ENCODE peak calls at places on chromosomes 16 and 17, in six cellular contexts. One of them, this sample, is unnamed.

GRCh38 chr17:18850679-18851078 is 7.3 kb upstream of the PRPSAP2 start:
- DNase-seq in GM12878: no peak
- DNase-seq in GM12891: no peak
- DNase-seq in H1: no peak
- DNase-seq in K562: no peak
- DNase-seq in SK-N-SH: no peak
- DNase-seq in this sample: no peak

GRCh38 chr17:285751-286422 is 66.7 kb downstream of the RPH3AL start:
- DNase-seq in GM12878: no peak
- DNase-seq in SK-N-SH: no peak
- DNase-seq in H1: peak
- DNase-seq in K562: no peak
- DNase-seq in GM12891: no peak
- DNase-seq in this sample: no peak

GRCh38 chr17:47810901-47811635 is 10.5 kb downstream of the OSBPL7 start:
- DNase-seq in H1: no peak
- DNase-seq in GM12878: no peak
- DNase-seq in GM12891: no peak
- DNase-seq in K562: no peak
- DNase-seq in SK-N-SH: no peak
- DNase-seq in this sample: no peak

GRCh38 chr17:31724026-31724425 is 135.0 kb downstream of the COPRS start:
- DNase-seq in K562: no peak
- DNase-seq in GM12878: no peak
- DNase-seq in SK-N-SH: no peak
- DNase-seq in GM12891: no peak
- DNase-seq in H1: peak
- DNase-seq in this sample: no peak

GRCh38 chr17:55660171-55660886 is 62.3 kb downstream of the TMEM100 start:
- DNase-seq in GM12878: no peak
- DNase-seq in SK-N-SH: no peak
- DNase-seq in H1: no peak
- DNase-seq in GM12891: no peak
- DNase-seq in K562: no peak
- DNase-seq in this sample: no peak

GRCh38 chr16:87637357-87637756 is 35.0 kb downstream of the JPH3 start:
- DNase-seq in H1: no peak
- DNase-seq in GM12891: no peak
- DNase-seq in K562: no peak
- DNase-seq in GM12878: no peak
- DNase-seq in SK-N-SH: no peak
- DNase-seq in this sample: no peak

GRCh38 chr16:68041783-68042182 is 18.7 kb downstream of the DUS2 start:
- DNase-seq in GM12878: no peak
- DNase-seq in SK-N-SH: no peak
- DNase-seq in H1: no peak
- DNase-seq in GM12891: no peak
- DNase-seq in K562: no peak
- DNase-seq in this sample: no peak

GRCh38 chr17:49746791-49747490 is 17.0 kb downstream of the FAM117A start:
- DNase-seq in GM12891: no peak
- DNase-seq in K562: no peak
- DNase-seq in GM12878: peak
- DNase-seq in SK-N-SH: no peak
- DNase-seq in H1: no peak
- DNase-seq in this sample: no peak

GRCh38 chr17:75561927-75562603 is 25.5 kb upstream of the MYO15B start:
- DNase-seq in H1: no peak
- DNase-seq in GM12891: no peak
- DNase-seq in GM12878: no peak
- DNase-seq in K562: no peak
- DNase-seq in SK-N-SH: no peak
- DNase-seq in this sample: no peak

DNA sequence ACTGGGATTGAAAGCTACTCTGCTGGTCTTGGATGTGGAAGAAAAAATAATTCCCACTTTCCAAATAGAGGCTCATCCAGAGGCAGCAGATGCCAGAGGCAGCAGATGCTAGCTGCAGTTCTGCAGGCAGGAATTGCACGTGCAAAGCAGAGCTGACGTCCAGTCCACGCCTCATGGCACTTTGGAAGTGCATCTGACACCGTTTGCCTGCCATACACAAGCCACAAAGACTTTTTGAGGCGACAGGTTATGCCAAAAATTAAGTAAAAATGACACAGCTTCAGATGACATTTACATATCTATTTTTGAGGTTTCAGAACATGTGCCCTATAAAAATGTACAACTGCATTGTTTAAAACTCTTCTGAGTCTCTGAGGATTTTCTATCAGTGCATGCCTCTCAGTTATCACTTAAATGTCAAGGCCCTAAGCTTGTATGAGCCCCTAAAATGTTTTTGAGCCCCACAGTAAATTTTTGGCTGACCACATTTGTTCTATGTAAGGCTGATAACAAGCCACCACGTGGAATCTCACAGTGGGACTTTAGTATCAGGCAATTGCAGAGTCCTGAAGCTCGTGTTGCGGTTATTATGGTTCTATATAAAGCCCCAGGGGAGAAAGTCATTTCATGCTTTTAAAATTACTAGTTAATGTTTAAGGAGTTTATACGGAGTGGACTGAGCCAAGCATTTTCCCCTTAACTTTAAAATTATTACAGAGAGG is 239.2 kb downstream of the PRKCA start:
- DNase-seq in GM12878: peak
- DNase-seq in GM12891: no peak
- DNase-seq in K562: peak
- DNase-seq in SK-N-SH: peak
- DNase-seq in H1: no peak
- DNase-seq in this sample: no peak
- TF ChIP-seq TAF1 in GM12878: no peak
- TF ChIP-seq TAF1 in GM12891: no peak
- TF ChIP-seq TAF1 in K562: no peak
- TF ChIP-seq TAF1 in SK-N-SH: no peak
- TF ChIP-seq TAF1 in H1: no peak
- TF ChIP-seq TAF1 in this sample: no peak

GRCh38 chr16:89093602-89094251 is at the start of gene ACSF3:
- DNase-seq in GM12891: peak
- DNase-seq in SK-N-SH: peak
- DNase-seq in H1: peak
- DNase-seq in GM12878: no peak
- DNase-seq in K562: peak
- DNase-seq in this sample: peak
- TF ChIP-seq TAF1 in GM12891: peak
- TF ChIP-seq TAF1 in SK-N-SH: peak
- TF ChIP-seq TAF1 in H1: peak
- TF ChIP-seq TAF1 in GM12878: peak
- TF ChIP-seq TAF1 in K562: peak
- TF ChIP-seq TAF1 in this sample: peak

GRCh38 chr16:89045881-89046280 is 47.8 kb upstream of the ACSF3 start:
- DNase-seq in GM12891: no peak
- DNase-seq in H1: no peak
- DNase-seq in K562: no peak
- DNase-seq in GM12878: no peak
- DNase-seq in SK-N-SH: no peak
- DNase-seq in this sample: no peak
- TF ChIP-seq TAF1 in GM12891: no peak
- TF ChIP-seq TAF1 in H1: no peak
- TF ChIP-seq TAF1 in K562: no peak
- TF ChIP-seq TAF1 in GM12878: no peak
- TF ChIP-seq TAF1 in SK-N-SH: no peak
- TF ChIP-seq TAF1 in this sample: no peak

GRCh38 chr16:85554114-85554790 is 58.9 kb upstream of the GSE1 start:
- DNase-seq in GM12878: peak
- DNase-seq in SK-N-SH: peak
- DNase-seq in GM12891: peak
- DNase-seq in H1: no peak
- DNase-seq in K562: peak
- DNase-seq in this sample: peak

GRCh38 chr16:85553436-85554113 is 59.5 kb upstream of the GSE1 start:
- DNase-seq in K562: no peak
- DNase-seq in SK-N-SH: no peak
- DNase-seq in GM12891: peak
- DNase-seq in H1: peak
- DNase-seq in GM12878: no peak
- DNase-seq in this sample: peak

GRCh38 chr16:85555549-85556455 is 57.3 kb upstream of the GSE1 start:
- DNase-seq in K562: peak
- DNase-seq in H1: peak
- DNase-seq in GM12878: no peak
- DNase-seq in SK-N-SH: peak
- DNase-seq in GM12891: no peak
- DNase-seq in this sample: no peak

GRCh38 chr16:85556456-85557082 is 56.6 kb upstream of the GSE1 start:
- DNase-seq in SK-N-SH: peak
- DNase-seq in K562: peak
- DNase-seq in H1: peak
- DNase-seq in GM12891: peak
- DNase-seq in GM12878: no peak
- DNase-seq in this sample: peak

DNA sequence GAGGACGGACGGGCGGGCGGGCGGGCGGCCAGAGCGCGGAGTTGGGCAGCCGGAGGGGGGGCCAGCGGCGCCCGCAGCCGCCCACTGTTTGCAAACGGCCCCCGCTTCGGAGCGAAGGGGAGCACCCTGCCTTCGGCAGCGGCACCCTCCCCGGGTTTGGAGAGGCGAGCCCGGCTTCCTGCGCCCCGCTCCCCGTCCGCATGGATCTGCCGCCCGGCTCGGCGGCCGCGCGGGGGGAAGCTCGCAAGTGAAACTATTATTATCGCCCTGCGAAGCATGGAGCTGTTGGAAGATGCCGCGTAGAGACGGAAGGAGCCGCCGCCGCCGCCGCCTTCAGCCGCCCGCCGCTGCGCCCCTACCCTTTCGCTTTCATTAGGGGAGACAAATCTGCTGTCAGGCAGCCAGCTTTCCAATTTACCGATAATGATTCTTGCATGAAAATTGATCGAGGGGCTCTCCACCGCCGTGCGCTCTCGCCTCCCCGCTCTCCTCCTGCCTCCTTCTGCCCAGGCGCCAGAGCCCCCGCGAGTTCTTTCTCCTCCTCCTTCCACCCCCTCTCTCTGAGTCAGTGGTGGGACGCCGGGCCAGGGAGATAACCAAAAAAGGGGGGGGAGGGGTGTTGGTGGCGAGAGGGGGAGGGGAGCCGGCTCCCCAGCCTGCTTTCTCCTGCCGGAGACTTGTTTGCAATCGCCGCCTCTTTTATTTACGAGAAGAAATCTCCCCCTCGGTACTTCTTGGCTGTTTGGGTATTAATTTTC is 58.2 kb upstream of the GSE1 start:
- DNase-seq in GM12878: no peak
- DNase-seq in K562: peak
- DNase-seq in GM12891: no peak
- DNase-seq in H1: no peak
- DNase-seq in SK-N-SH: no peak
- DNase-seq in this sample: no peak
- TF ChIP-seq TAF1 in GM12878: peak
- TF ChIP-seq TAF1 in K562: peak
- TF ChIP-seq TAF1 in GM12891: no peak
- TF ChIP-seq TAF1 in H1: no peak
- TF ChIP-seq TAF1 in SK-N-SH: no peak
- TF ChIP-seq TAF1 in this sample: no peak